ENCODE peak calls at places on chromosomes 12 and 14, in four cellular contexts. D is astrocyte of the spinal cord, P is right lobe of liver, H is stomach. T is an unnamed sample.

GRCh38 chr12:101230547-101230946 is 20.5 kb upstream of the SLC5A8 start:
- DNase-seq in H (no peak), D (peak; percentile 70), P (no peak), T (peak; percentile 24)

GRCh38 chr12:84502180-84502857 is 410.3 kb downstream of the SLC6A15 start:
- DNase-seq in D (no peak), P (no peak), H (no peak), T (no peak)

GRCh38 chr12:52581066-52581465 is 7.4 kb upstream of the KRT74 start:
- DNase-seq in H (no peak), P (no peak), D (no peak), T (no peak)

GRCh38 chr14:61568572-61569011 is 126.7 kb upstream of the HIF1A start:
- DNase-seq in D (no peak), H (peak; percentile 72), P (peak; percentile 80), T (no peak)

GRCh38 chr14:93688794-93689193 is 99.5 kb downstream of the PRIMA1 start:
- DNase-seq in H (no peak), P (no peak), D (no peak), T (no peak)

GRCh38 chr12:69540606-69541386 is 44.5 kb upstream of the CCT2 start:
- DNase-seq in P (no peak), H (no peak), D (peak; percentile 73), T (no peak)

GRCh38 chr12:21551811-21552469 is 25.8 kb downstream of the SPX start:
- DNase-seq in D (no peak), H (no peak), P (no peak), T (no peak)

GRCh38 chr14:68145539-68145938 is 326.0 kb downstream of the RAD51B start:
- DNase-seq in D (peak; percentile 55), P (no peak), H (no peak), T (no peak)

GRCh38 chr14:68733086-68733621 is 59.7 kb downstream of the ZFP36L1 start:
- DNase-seq in P (no peak), D (no peak), H (no peak), T (no peak)

GRCh38 chr12:75635606-75636444 is 124.4 kb upstream of the KRR1 start:
- DNase-seq in P (no peak), D (peak; percentile 98), H (no peak), T (peak; percentile 93)

GRCh38 chr12:5388581-5389535 is 43.0 kb upstream of the NTF3 start:
- DNase-seq in P (no peak), H (no peak), D (no peak), T (no peak)

GRCh38 chr12:118467576-118467975 is 91.2 kb downstream of the SUDS3 start:
- DNase-seq in P (no peak), H (no peak), D (no peak), T (no peak)

GRCh38 chr12:14910090-14910915 is 24.6 kb upstream of the MGP start:
- DNase-seq in D (peak; percentile 65), P (no peak), H (no peak), T (no peak)

GRCh38 chr12:64544371-64544770 is 65.9 kb upstream of the RASSF3 start:
- DNase-seq in P (no peak), H (no peak), D (no peak), T (no peak)

GRCh38 chr12:114976959-114977358 is 293.0 kb upstream of the TBX3 start:
- DNase-seq in H (no peak), P (no peak), D (peak; percentile 51), T (no peak)

GRCh38 chr12:111010916-111011657 is 90.7 kb upstream of the MYL2 start:
- DNase-seq in D (no peak), H (no peak), P (no peak), T (no peak)

GRCh38 chr14:24067133-24068082 is 4.0 kb upstream of the CPNE6 start:
- DNase-seq in H (no peak), P (peak; percentile 86), D (no peak), T (no peak)

GRCh38 chr12:93373847-93374723 is 3.6 kb upstream of the NUDT4 start:
- DNase-seq in D (no peak), H (no peak), P (no peak), T (no peak)

GRCh38 chr12:4214912-4215861 is 58.4 kb upstream of the CCND2 start:
- DNase-seq in D (no peak), P (peak; percentile 71), H (peak; percentile 44), T (no peak)

GRCh38 chr12:15534322-15534721 is 212.0 kb downstream of the PTPRO start:
- DNase-seq in H (no peak), D (peak; percentile 41), P (no peak), T (no peak)

GRCh38 chr12:104303538-104304151 is at the start of gene EID3:
- DNase-seq in P (peak; percentile 92), D (peak; percentile 86), H (peak; percentile 91), T (no peak)

GRCh38 chr12:2064078-2064507 is 11.3 kb downstream of the CACNA1C start:
- DNase-seq in P (no peak), H (no peak), D (peak; percentile 37), T (no peak)

GRCh38 chr12:132191715-132192553 is 47.7 kb downstream of the NOC4L start:
- DNase-seq in D (no peak), P (no peak), H (no peak), T (no peak)

GRCh38 chr12:106600503-106600902 is 17.7 kb downstream of the RFX4 start:
- DNase-seq in D (no peak), P (no peak), H (no peak), T (no peak)

GRCh38 chr14:105467249-105467941 is 7.2 kb upstream of the CRIP2 start:
- DNase-seq in D (no peak), P (no peak), H (no peak), T (no peak)

GRCh38 chr14:91115986-91116385 is 2.1 kb downstream of the DGLUCY start:
- DNase-seq in H (peak; percentile 49), D (no peak), P (no peak), T (no peak)

GRCh38 chr14:74401504-74402241 is 24.3 kb downstream of the SYNDIG1L start:
- DNase-seq in D (no peak), P (no peak), H (peak; percentile 38), T (no peak)

GRCh38 chr14:74403619-74404417 is 22.2 kb downstream of the SYNDIG1L start:
- DNase-seq in P (no peak), H (no peak), D (no peak), T (no peak)

GRCh38 chr14:74402264-74403251 is 23.5 kb downstream of the SYNDIG1L start:
- DNase-seq in D (no peak), H (no peak), P (no peak), T (no peak)

GRCh38 chr14:74400328-74400727 is 25.7 kb downstream of the SYNDIG1L start:
- DNase-seq in D (no peak), P (no peak), H (no peak), T (no peak)

DNA sequence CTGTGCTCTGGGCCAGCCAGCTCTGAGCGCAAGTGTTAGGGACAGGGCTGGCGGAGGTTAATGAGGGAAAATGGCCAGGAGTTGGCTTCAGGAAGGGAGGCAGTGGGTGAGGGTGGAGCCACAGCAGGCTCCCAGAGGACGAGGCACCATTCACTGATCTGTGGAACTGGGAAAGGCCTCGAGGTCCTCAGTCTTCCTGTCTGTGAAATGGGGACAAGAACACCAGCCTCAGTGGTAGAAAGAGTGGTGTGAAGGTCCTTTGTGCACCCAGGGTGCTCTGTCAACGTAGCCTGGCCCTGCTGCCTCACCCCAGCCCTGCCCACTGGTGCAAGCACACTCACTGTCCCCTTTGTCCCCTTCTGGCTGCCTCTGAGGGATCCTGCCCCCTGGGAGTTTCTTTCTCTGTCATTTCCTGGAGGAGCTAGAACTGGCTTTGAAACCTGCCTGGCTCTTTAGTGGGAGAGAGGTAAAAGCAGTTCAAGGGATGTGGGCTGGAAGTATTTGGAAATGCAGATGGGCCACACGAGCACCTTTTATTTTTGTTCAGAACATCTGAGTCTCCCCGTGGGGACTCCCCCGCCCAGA is 25.0 kb downstream of the SYNDIG1L start:
- DNase-seq in P (no peak), H (no peak), D (no peak), T (no peak)
- H3K4me3 ChIP-seq in P (no peak overlapping the region), H (peak overlapping the region; percentile 4), D (no peak overlapping the region), T (no peak overlapping the region)

DNA sequence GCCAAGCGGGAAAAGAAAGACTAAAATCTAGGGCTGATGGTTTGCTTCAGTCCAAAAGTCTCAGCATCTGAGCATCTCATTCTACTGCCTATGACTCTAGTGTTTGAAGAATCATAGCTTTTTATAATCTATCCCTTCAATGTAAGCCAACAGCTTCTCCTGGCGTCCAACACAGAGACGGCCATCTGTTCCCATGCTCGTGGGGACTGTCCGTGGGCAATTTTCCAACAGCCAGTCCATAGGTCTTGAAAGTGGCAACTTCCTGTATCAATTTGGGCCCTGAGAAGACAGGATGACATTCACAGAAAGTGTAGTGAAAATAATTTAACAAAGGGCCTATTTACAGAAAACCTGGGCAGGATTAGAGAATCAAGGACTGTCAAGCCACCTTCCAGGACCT is 544.3 kb upstream of the TMEM132C start:
- DNase-seq in P (no peak), D (no peak), H (no peak), T (no peak)
- TF ChIP-seq CTCF in P (no peak), D (no peak), H (no peak), T (no peak)

DNA sequence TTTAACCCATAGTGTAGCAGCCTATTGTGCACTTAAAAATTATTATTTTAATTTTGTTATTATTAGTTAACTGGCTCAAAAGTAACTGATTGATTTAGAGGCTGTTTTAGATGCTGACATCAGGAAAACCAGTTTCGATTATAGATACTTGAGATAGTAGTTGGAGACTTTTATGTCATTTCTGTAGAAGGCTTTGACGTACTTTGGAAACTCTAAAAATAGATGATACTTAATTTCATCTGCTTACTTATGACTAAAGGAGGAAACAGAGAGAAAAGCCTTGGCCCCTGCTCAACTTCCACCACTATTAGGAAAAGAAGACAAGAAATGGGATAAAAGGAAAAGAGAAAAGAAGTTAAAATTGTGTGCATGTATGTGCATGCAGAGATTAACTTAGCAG is 219.3 kb upstream of the HMGA2 start:
- DNase-seq in P (no peak), H (no peak), D (peak; percentile 57), T (no peak)
- H3K4me3 ChIP-seq in P (no peak overlapping the region), H (no peak overlapping the region), D (no peak overlapping the region), T (no peak overlapping the region)

DNA sequence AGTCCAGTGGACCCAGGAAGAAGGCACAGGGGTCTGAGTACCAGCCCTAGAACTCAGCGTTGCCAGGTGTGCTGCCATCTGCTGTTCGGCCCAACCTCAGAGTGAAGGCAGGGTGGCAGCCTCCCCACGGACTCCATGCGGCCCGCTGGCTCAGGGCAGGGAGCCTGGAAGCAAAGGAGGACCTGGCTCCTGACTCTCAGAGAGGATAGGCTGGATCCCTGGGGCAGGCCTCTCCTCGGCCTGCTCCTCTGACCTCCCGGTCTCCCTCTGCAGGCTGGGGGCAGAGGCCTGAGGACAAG is 10.1 kb downstream of the MCRS1 start:
- DNase-seq in D (no peak), P (no peak), H (no peak), T (no peak)
- TF ChIP-seq CTCF in D (peak; percentile 28), P (peak; percentile 35), H (no peak), T (no peak)